ENCODE peak calls at places on chromosomes 16 and 17, in five cellular contexts. N is stimulated activated CD8-positive, alpha-beta memory T cell treated with anti-CD3 and anti-CD28 coated beads, Interleukin-2, amount 100 ng/mL, for 1 hour; O is NCI-H1105; V is ACHN; K is naive thymus-derived CD8-positive, alpha-beta T cell. C is an unnamed sample.

GRCh38 chr16:81265658-81266451 is 27.4 kb downstream of the BCO1 start:
- DNase-seq in N (no peak), O (no peak), V (no peak), K (no peak), C (no peak)

GRCh38 chr17:68381076-68381900 is 76.0 kb downstream of the WIPI1 start:
- DNase-seq in N (no peak), O (no peak), V (no peak), K (no peak), C (peak)

GRCh38 chr16:82192665-82193064 is 22.6 kb upstream of the MPHOSPH6 start:
- DNase-seq in N (no peak), O (no peak), V (no peak), K (no peak), C (peak)

GRCh38 chr17:29093090-29093871 is 50.3 kb downstream of the PIPOX start:
- DNase-seq in N (no peak), O (no peak), V (no peak), K (no peak), C (no peak)

GRCh38 chr16:74871608-74872007 is 97.0 kb upstream of the FA2H start:
- DNase-seq in N (no peak), O (no peak), V (no peak), K (no peak), C (no peak)

GRCh38 chr17:79995691-79996090 is 40.0 kb downstream of the TBC1D16 start:
- DNase-seq in N (no peak), O (no peak), V (no peak), K (no peak), C (no peak)

GRCh38 chr16:303760-304505 is 21.0 kb downstream of the PDIA2 start:
- DNase-seq in N (no peak), O (no peak), V (peak), K (no peak), C (peak)

GRCh38 chr17:50187403-50187735 is 14.1 kb downstream of the COL1A1 start:
- DNase-seq in N (no peak), O (no peak), V (no peak), K (no peak), C (no peak)

GRCh38 chr16:19783847-19784736 is 66.0 kb downstream of the IQCK start:
- DNase-seq in N (no peak), O (no peak), V (no peak), K (no peak), C (no peak)

GRCh38 chr16:9682320-9682719 is 499.9 kb downstream of the GRIN2A start:
- DNase-seq in N (no peak), O (no peak), V (no peak), K (no peak), C (no peak)

GRCh38 chr17:34781071-34781470 is 180.2 kb downstream of the CCT6B start:
- DNase-seq in N (no peak), O (no peak), V (no peak), K (no peak), C (no peak)

GRCh38 chr16:62035115-62036092 is 834 bp downstream of the CDH8 start:
- DNase-seq in N (no peak), O (peak), V (no peak), K (no peak), C (no peak)

GRCh38 chr16:50248845-50249244 is 17.5 kb upstream of the ADCY7 start:
- DNase-seq in N (no peak), O (no peak), V (no peak), K (no peak), C (no peak)